ENCODE peak calls at places on chromosomes 7 and 10, in eight cellular contexts. R, L, T, F, M, S, X and N are unnamed samples.

GRCh38 chr7:74584160-74584954 is 73.2 kb upstream of the GTF2I start:
- DNase-seq in F (no peak), R (no peak), M (no peak), S (no peak), X (no peak), T (no peak), L (no peak), N (no peak)

GRCh38 chr7:22900101-22900500 is 77.5 kb upstream of the TOMM7 start:
- DNase-seq in T (no peak), F (no peak), S (no peak), R (no peak), L (no peak), M (no peak), X (no peak), N (no peak)

GRCh38 chr7:46745700-46746090 is 824.6 kb upstream of the IGFBP3 start:
- DNase-seq in S (no peak), F (no peak), R (no peak), T (no peak), M (no peak), X (no peak), L (no peak), N (no peak)

GRCh38 chr10:71284544-71285179 is 34.4 kb upstream of the SLC29A3 start:
- DNase-seq in F (no peak), M (no peak), S (no peak), L (no peak), T (no peak), X (no peak), R (peak; percentile 73), N (no peak)

GRCh38 chr10:49594594-49594993 is 15.5 kb upstream of the SLC18A3 start:
- DNase-seq in X (peak; percentile 41), M (no peak), L (no peak), S (no peak), F (peak; percentile 60), T (no peak), R (no peak), N (no peak)

GRCh38 chr10:112209534-112210200 is 26.1 kb upstream of the GPAM start:
- DNase-seq in L (no peak), T (no peak), S (no peak), R (no peak), X (no peak), M (no peak), F (peak; percentile 55), N (no peak)

GRCh38 chr10:6701289-6701688 is 121.2 kb upstream of the PRKCQ start:
- DNase-seq in L (no peak), S (no peak), M (no peak), T (no peak), X (no peak), F (no peak), R (no peak), N (no peak)

GRCh38 chr10:79390551-79391229 is 43.4 kb downstream of the PPIF start:
- DNase-seq in T (peak; percentile 46), S (peak; percentile 63), F (no peak), L (peak; percentile 88), X (no peak), R (peak; percentile 73), M (peak; percentile 62), N (peak; percentile 59)

GRCh38 chr10:84214612-84215235 is 10.6 kb downstream of the LRIT2 start:
- DNase-seq in X (peak; percentile 52), F (no peak), R (no peak), M (no peak), L (no peak), T (no peak), S (no peak), N (no peak)

GRCh38 chr7:602341-603141 is 82.9 kb upstream of the PDGFA start:
- DNase-seq in F (no peak), M (peak; percentile 85), L (peak; percentile 67), S (no peak), R (peak; percentile 85), X (no peak), T (peak; percentile 73), N (peak; percentile 82)

GRCh38 chr10:107970512-107970911 is 806.0 kb upstream of the SORCS1 start:
- DNase-seq in X (no peak), F (no peak), L (no peak), M (no peak), T (no peak), S (no peak), R (no peak), N (no peak)

GRCh38 chr7:56007167-56007652 is 42.8 kb downstream of the NIPSNAP2 start:
- DNase-seq in S (no peak), M (no peak), F (no peak), R (no peak), T (no peak), X (no peak), L (no peak), N (no peak)

GRCh38 chr10:108393111-108393510 is 1228.6 kb upstream of the SORCS1 start:
- DNase-seq in R (no peak), F (no peak), S (no peak), L (no peak), M (no peak), X (no peak), T (no peak), N (no peak)

GRCh38 chr10:96252730-96253129 is 18.6 kb downstream of the BLNK start:
- DNase-seq in F (no peak), X (no peak), S (no peak), T (no peak), R (no peak), L (no peak), M (no peak), N (no peak)

GRCh38 chr10:4686644-4686996 is 139.4 kb upstream of the AKR1E2 start:
- DNase-seq in X (no peak), R (no peak), M (no peak), T (no peak), S (no peak), L (no peak), F (no peak), N (no peak)

GRCh38 chr10:32940321-32941264 is 17.4 kb downstream of the ITGB1 start:
- DNase-seq in T (no peak), S (no peak), X (no peak), L (no peak), R (no peak), M (no peak), F (no peak), N (no peak)

GRCh38 chr10:32939296-32940111 is 18.5 kb downstream of the ITGB1 start:
- DNase-seq in R (no peak), X (no peak), F (no peak), M (no peak), T (no peak), L (no peak), S (no peak), N (no peak)

GRCh38 chr10:32942081-32942480 is 15.9 kb downstream of the ITGB1 start:
- DNase-seq in F (no peak), S (no peak), R (no peak), T (no peak), M (no peak), L (no peak), X (no peak), N (no peak)

GRCh38 chr10:32943395-32943794 is 14.6 kb downstream of the ITGB1 start:
- DNase-seq in L (no peak), F (no peak), M (no peak), T (no peak), X (peak; percentile 50), S (no peak), R (no peak), N (no peak)

DNA sequence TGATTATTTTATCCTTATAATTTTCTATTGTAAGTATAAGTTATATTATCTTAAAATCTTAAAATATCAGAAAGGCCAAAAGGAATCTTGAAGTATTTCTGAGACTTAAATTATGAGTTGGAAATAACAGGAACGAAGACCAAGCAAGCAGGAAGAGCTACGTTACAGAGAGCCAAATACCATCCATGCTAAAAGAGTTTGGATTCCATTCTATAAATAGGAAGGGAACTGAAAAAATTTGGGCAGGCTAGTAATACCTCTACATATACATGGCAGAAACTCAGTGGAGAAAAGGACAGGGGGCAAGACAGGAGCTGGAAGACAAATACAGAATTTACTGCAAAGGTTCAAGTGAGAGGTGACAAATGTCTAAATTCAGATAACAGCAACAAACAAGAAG is 16.7 kb downstream of the ITGB1 start:
- DNase-seq in R (no peak), F (no peak), X (no peak), M (no peak), S (no peak), L (no peak), T (no peak), N (no peak)
- H3K4me1 ChIP-seq in R (peaks cover 81% of the 10 kb centered on the region), F (peaks cover 39% of the 10 kb centered on the region), X (peaks cover 70% of the 10 kb centered on the region), M (peaks cover 67% of the 10 kb centered on the region), S (no peaks in the 10 kb centered on the region), L (no peaks in the 10 kb centered on the region), T (peaks cover 3% of the 10 kb centered on the region), N (peaks cover 23% of the 10 kb centered on the region)

GRCh38 chr7:128344431-128344774 is 695 bp upstream of the RBM28 start:
- DNase-seq in F (no peak), R (no peak), S (no peak), L (no peak), X (no peak), M (no peak), T (no peak), N (no peak)
- H3K4me3 ChIP-seq in F (no peak overlapping the region), R (no peak overlapping the region), S (no peak overlapping the region), L (no peak overlapping the region), X (no peak overlapping the region), M (peak overlapping the region; percentile 86), T (no peak overlapping the region), N (no peak overlapping the region)

DNA sequence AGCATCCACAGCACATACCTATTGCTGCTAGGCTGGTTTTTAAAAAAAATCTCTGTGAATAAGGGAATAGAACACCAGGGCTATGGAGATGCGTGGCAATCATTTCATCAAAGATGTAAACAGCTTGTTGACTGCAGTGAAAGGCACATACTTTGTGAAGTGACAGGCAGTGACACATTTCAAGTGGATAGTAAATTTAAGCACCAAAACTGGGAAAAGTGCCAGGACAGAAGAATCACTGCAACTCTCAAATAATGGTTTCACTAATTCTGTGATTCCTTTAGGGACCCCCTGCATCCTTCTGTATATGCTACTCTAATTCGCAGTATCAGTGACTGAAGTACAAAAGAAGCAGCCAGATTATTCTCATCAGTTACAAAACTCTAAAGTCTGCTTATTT is 145.2 kb upstream of the KLF14 start:
- DNase-seq in F (no peak), M (no peak), T (no peak), S (no peak), X (no peak), L (no peak), R (no peak), N (no peak)
- H3K36me3 ChIP-seq in F (peaks cover 38% of the 10 kb centered on the region), M (peaks cover 94% of the 10 kb centered on the region), T (peaks cover 59% of the 10 kb centered on the region), S (no peaks in the 10 kb centered on the region), X (peaks cover 16% of the 10 kb centered on the region), L (peaks cover 36% of the 10 kb centered on the region), R (no peaks in the 10 kb centered on the region), N (peaks cover 2% of the 10 kb centered on the region)

GRCh38 chr7:157138101-157138423 is 664 bp upstream of the UBE3C start:
- DNase-seq in R (no peak), L (no peak), X (no peak), M (no peak), F (no peak), S (no peak), T (no peak), N (no peak)

GRCh38 chr7:157139142-157140117 is 704 bp downstream of the UBE3C start:
- DNase-seq in L (peak; percentile 76), R (peak; percentile 91), X (peak; percentile 77), F (peak; percentile 43), M (peak; percentile 85), T (peak; percentile 73), S (peak; percentile 52), N (peak; percentile 70)

GRCh38 chr7:157138424-157139141 is at the start of gene UBE3C:
- DNase-seq in F (peak; percentile 88), L (peak; percentile 93), X (peak; percentile 93), S (peak; percentile 92), M (peak; percentile 96), R (peak; percentile 97), T (peak; percentile 93), N (peak; percentile 95)

GRCh38 chr7:157141525-157142060 is 2.9 kb downstream of the UBE3C start:
- DNase-seq in T (no peak), M (no peak), S (no peak), X (no peak), L (no peak), F (no peak), R (no peak), N (no peak)

GRCh38 chr7:157140118-157140905 is 1.6 kb downstream of the UBE3C start:
- DNase-seq in S (no peak), T (no peak), R (no peak), X (peak; percentile 21), L (no peak), M (no peak), F (no peak), N (no peak)
- H3K4me1 ChIP-seq in S (peaks cover 3% of the 10 kb centered on the region), T (peaks cover 10% of the 10 kb centered on the region), R (peaks cover 60% of the 10 kb centered on the region), X (peaks cover 31% of the 10 kb centered on the region), L (no peaks in the 10 kb centered on the region), M (peaks cover 23% of the 10 kb centered on the region), F (peaks cover 13% of the 10 kb centered on the region), N (no peaks in the 10 kb centered on the region)